ENCODE peak calls at places on chromosomes 5 and 9, in four cellular contexts. M is A549, X is IMR-90, D is K562. H is an unnamed sample.
A peak's percentile ranks its signal among the peaks of the same experiment; 100 is the strongest.

GRCh38 chr9:108830292-108830691 is 25.5 kb downstream of the ACTL7B start:
- DNase-seq in X (no peak), M (no peak), D (no peak), H (no peak)

GRCh38 chr5:58868931-58869330 is 286.1 kb downstream of the RAB3C start:
- DNase-seq in D (no peak), X (no peak), M (no peak), H (no peak)

GRCh38 chr9:738209-738915 is 103.1 kb upstream of the DMRT1 start:
- DNase-seq in M (peak; percentile 40), X (peak; percentile 98), D (no peak), H (no peak)

GRCh38 chr9:130010151-130010988 is 32.6 kb downstream of the FNBP1 start:
- DNase-seq in X (no peak), D (no peak), M (no peak), H (no peak)

GRCh38 chr9:97848582-97849237 is 4.3 kb upstream of the FOXE1 start:
- DNase-seq in M (no peak), X (peak; percentile 3), D (no peak), H (no peak)

GRCh38 chr9:124248066-124248465 is 9.7 kb upstream of the NEK6 start:
- DNase-seq in M (no peak), D (no peak), X (no peak), H (no peak)

GRCh38 chr5:161096591-161096990 is 244.6 kb upstream of the ATP10B start:
- DNase-seq in D (no peak), X (no peak), M (no peak), H (no peak)

GRCh38 chr9:85215936-85216335 is 525.8 kb downstream of the AGTPBP1 start:
- DNase-seq in D (no peak), X (no peak), M (no peak), H (no peak)

GRCh38 chr9:107299437-107299836 is 16.4 kb downstream of the RAD23B start:
- DNase-seq in M (no peak), X (no peak), D (no peak), H (no peak)

DNA sequence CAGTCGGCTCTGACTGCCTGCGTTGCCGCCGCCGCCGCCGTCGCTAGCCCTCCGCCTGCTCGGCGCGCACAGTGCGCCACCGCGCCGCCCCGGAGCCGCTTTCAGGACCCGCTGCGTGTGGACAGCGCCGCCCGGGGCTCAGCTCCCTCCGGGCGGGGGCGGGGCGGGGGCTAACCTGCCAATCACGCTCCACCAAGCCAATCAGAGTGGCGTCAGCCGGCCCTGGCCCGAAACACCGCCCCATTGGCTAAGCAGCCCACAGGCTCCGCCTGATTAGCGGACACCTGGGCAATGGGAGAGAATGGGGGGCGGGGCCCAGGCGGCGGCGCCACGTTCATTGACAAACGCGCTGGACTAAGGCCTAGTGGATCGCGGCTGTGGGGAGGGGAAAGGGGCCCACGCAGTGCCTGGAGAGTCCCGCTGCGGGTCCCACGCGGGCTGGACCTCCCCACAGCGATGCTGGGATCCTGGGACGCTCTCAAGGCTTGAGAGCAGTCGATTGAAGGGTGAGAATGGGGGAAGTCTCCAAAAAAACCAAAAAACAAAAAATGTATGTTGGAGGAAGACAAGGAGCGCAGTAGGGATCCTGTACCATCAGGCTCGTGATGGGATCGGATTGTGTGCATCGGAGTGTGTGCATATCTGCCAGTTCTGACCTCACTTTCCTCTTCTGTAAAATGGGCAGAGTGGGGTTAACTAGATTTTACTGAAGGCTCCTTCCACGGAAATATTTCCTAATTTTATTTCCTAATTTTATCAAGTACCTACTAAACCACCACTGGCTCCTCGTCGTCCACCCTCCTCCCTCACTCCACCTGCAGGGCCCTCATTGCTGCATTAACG is 6.3 kb downstream of the PAX5 start:
- DNase-seq in M (peak; percentile 100), D (peak; percentile 95), X (peak; percentile 81), H (peak; percentile 86)
- TF ChIP-seq MAZ in M (no peak), D (peak; percentile 99), X (peak; percentile 97), H (peak; percentile 96)

GRCh38 chr5:90909091-90909503 is 350.5 kb downstream of the ADGRV1 start:
- DNase-seq in D (no peak), M (no peak), X (peak; percentile 39), H (peak; percentile 19)
- TF ChIP-seq MAZ in D (no peak), M (no peak), X (no peak), H (no peak)

DNA sequence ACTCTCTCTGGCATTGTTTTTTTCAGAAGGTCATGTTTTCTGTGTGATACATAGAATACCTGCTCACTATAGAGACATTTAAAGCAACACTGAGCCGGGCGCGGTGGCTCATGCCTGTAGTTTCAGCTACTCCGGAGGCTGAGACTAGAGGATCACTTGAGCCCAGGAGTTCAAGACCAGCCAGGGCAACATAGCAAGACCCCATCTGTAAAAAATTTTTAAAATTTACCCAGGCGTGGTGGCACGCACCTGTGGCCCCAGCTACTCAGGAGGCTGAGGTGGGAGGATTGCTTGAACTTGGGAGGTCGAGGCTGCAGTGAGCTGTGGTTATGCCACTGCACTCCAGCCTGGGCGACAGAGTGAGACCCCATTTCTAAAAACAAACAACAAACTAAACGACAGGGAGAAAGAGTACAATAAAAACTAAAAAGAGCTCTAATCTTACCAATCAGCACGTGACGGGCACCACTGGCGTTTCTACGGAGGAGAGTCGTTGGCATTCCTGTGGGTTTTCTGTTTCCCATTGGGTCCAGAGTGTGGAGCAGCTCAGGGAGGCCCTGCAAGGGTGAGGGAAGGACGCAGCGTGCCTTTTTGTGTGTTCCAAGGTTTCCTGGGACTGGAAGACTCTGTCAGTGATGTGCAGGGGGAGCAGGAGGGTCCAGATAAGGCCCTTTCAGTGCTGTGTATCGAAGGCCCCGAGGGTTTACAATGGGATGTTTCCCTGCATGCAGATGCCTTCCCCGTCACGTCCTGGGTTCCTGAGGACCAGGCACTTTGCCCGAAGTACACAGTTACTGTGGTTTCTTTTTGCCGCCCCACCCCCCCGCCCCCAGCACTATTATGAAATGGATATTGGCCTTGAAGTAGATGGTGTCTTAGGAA is 7.2 kb upstream of the RNU6ATAC start:
- DNase-seq in D (no peak), M (no peak), X (peak; percentile 28), H (no peak)
- TF ChIP-seq MAZ in D (no peak), M (no peak), X (peak; percentile 28), H (no peak)

GRCh38 chr5:163563112-163563511 is 57.7 kb downstream of the MAT2B start:
- DNase-seq in X (no peak), D (no peak), M (no peak), H (no peak)

GRCh38 chr5:163564321-163564924 is 59.0 kb downstream of the MAT2B start:
- DNase-seq in D (peak; percentile 65), M (peak; percentile 28), X (peak; percentile 69), H (peak; percentile 50)

GRCh38 chr5:163565492-163565891 is 60.1 kb downstream of the MAT2B start:
- DNase-seq in M (no peak), X (no peak), D (no peak), H (no peak)

GRCh38 chr5:163565931-163566608 is 60.7 kb downstream of the MAT2B start:
- DNase-seq in X (peak; percentile 36), M (no peak), D (no peak), H (peak; percentile 76)

DNA sequence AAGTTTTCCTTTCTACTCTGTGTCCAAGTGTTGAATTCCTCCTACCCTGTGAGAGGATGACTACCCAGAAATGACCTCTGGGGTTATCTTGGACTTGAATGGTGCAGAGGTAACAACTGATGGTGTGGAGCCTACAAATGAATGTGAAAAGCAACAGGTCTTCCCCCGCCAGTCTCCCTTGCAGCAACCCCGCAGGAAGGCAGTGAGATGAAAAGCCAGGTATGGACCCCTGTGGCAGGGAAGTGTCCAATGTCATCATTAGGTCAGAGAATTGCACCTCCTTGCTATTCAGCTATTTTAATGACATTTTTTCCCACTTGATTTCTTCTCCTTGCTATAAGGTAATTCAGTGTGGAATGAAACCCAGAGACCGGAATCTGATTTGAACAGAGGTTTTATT is 58.5 kb downstream of the MAT2B start:
- DNase-seq in X (no peak), M (no peak), D (no peak), H (no peak)
- TF ChIP-seq MAZ in X (no peak), M (no peak), D (no peak), H (no peak)

GRCh38 chr5:124639095-124639665 is 107.3 kb downstream of the ZNF608 start:
- DNase-seq in D (no peak), M (no peak), X (no peak), H (no peak)
- TF ChIP-seq MAZ in D (no peak), M (no peak), X (no peak), H (no peak)

GRCh38 chr5:101288633-101289032 is 385.6 kb upstream of the ST8SIA4 start:
- DNase-seq in M (no peak), D (no peak), X (no peak), H (no peak)

DNA sequence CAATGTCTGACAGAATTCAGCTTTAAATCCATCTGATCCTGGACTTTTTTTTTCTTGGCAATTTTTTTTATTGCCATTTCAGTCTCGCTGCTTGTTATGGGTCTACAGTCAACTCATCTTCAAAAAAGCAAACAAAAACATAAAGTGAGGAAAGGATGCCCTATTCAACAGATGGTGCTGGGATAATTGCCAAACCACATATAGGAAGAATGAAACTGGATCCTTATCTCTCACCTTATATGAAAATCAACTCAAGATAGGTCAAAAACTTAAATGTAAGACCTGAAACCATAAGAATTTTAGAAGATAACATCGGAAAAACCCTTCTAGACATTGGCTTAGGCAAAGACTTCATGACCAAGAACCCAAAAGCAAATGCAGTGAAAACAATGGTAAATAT is 389.1 kb upstream of the ST8SIA4 start:
- DNase-seq in D (no peak), X (no peak), M (no peak), H (no peak)
- TF ChIP-seq MAZ in D (no peak), X (no peak), M (no peak), H (no peak)

H was measured in HepG2.